ENCODE peak calls at places on chromosome 10, in four cellular contexts. One of them, this sample, is unnamed.

GRCh38 chr10:132094581-132095234 is 29.0 kb downstream of the JAKMIP3 start:
- DNase-seq in K562: no peak
- DNase-seq in transverse colon: no peak
- DNase-seq in spleen: no peak
- DNase-seq in this sample: no peak

GRCh38 chr10:113111900-113112853 is 162.1 kb downstream of the TCF7L2 start:
- DNase-seq in K562: no peak
- DNase-seq in transverse colon: peak
- DNase-seq in spleen: no peak
- DNase-seq in this sample: no peak

GRCh38 chr10:79181680-79182079 is 112.9 kb downstream of the ZMIZ1 start:
- DNase-seq in K562: no peak
- DNase-seq in transverse colon: no peak
- DNase-seq in spleen: no peak
- DNase-seq in this sample: no peak

GRCh38 chr10:87546971-87547413 is 42.3 kb downstream of the MINPP1 start:
- DNase-seq in K562: no peak
- DNase-seq in transverse colon: no peak
- DNase-seq in spleen: no peak
- DNase-seq in this sample: no peak

GRCh38 chr10:125396651-125397050 is 236.3 kb upstream of the CTBP2 start:
- DNase-seq in K562: no peak
- DNase-seq in transverse colon: no peak
- DNase-seq in spleen: no peak
- DNase-seq in this sample: no peak

GRCh38 chr10:69895759-69896158 is 94.1 kb downstream of the COL13A1 start:
- DNase-seq in K562: no peak
- DNase-seq in transverse colon: no peak
- DNase-seq in spleen: no peak
- DNase-seq in this sample: no peak

GRCh38 chr10:61832866-61833481 is 68.5 kb upstream of the ARID5B start:
- DNase-seq in K562: no peak
- DNase-seq in transverse colon: no peak
- DNase-seq in spleen: no peak
- DNase-seq in this sample: no peak

GRCh38 chr10:112461029-112461887 is 14.2 kb downstream of the VTI1A start:
- DNase-seq in K562: peak
- DNase-seq in transverse colon: no peak
- DNase-seq in spleen: no peak
- DNase-seq in this sample: no peak

GRCh38 chr10:111551001-111551400 is 474.2 kb downstream of the ADRA2A start:
- DNase-seq in K562: no peak
- DNase-seq in transverse colon: no peak
- DNase-seq in spleen: no peak
- DNase-seq in this sample: no peak

GRCh38 chr10:104548090-104548489 is 93.0 kb upstream of the SORCS3 start:
- DNase-seq in K562: peak
- DNase-seq in transverse colon: no peak
- DNase-seq in spleen: no peak
- DNase-seq in this sample: no peak

GRCh38 chr10:15311249-15311884 is 59.7 kb downstream of the FAM171A1 start:
- DNase-seq in K562: no peak
- DNase-seq in transverse colon: no peak
- DNase-seq in spleen: no peak
- DNase-seq in this sample: no peak

GRCh38 chr10:132449826-132450211 is 52.8 kb downstream of the PWWP2B start:
- DNase-seq in K562: no peak
- DNase-seq in transverse colon: no peak
- DNase-seq in spleen: peak
- DNase-seq in this sample: no peak

GRCh38 chr10:68095176-68095575 is 14.1 kb upstream of the MYPN start:
- DNase-seq in K562: no peak
- DNase-seq in transverse colon: no peak
- DNase-seq in spleen: no peak
- DNase-seq in this sample: no peak

GRCh38 chr10:91251430-91252056 is 31.1 kb downstream of the PCGF5 start:
- DNase-seq in K562: peak
- DNase-seq in transverse colon: peak
- DNase-seq in spleen: peak
- DNase-seq in this sample: peak

GRCh38 chr10:109591631-109592030 is 331.7 kb downstream of the XPNPEP1 start:
- DNase-seq in K562: no peak
- DNase-seq in transverse colon: no peak
- DNase-seq in spleen: no peak
- DNase-seq in this sample: no peak

GRCh38 chr10:3978174-3978573 is 193.2 kb upstream of the KLF6 start:
- DNase-seq in K562: no peak
- DNase-seq in transverse colon: no peak
- DNase-seq in spleen: no peak
- DNase-seq in this sample: no peak

GRCh38 chr10:91416339-91416868 is 6.3 kb downstream of the HECTD2 start:
- DNase-seq in K562: no peak
- DNase-seq in transverse colon: no peak
- DNase-seq in spleen: no peak
- DNase-seq in this sample: no peak

GRCh38 chr10:30088178-30088577 is 28.8 kb upstream of the JCAD start:
- DNase-seq in K562: no peak
- DNase-seq in transverse colon: no peak
- DNase-seq in spleen: no peak
- DNase-seq in this sample: no peak
- TF ChIP-seq CTCF in K562: no peak
- TF ChIP-seq CTCF in transverse colon: no peak
- TF ChIP-seq CTCF in spleen: no peak
- TF ChIP-seq CTCF in this sample: no peak

DNA sequence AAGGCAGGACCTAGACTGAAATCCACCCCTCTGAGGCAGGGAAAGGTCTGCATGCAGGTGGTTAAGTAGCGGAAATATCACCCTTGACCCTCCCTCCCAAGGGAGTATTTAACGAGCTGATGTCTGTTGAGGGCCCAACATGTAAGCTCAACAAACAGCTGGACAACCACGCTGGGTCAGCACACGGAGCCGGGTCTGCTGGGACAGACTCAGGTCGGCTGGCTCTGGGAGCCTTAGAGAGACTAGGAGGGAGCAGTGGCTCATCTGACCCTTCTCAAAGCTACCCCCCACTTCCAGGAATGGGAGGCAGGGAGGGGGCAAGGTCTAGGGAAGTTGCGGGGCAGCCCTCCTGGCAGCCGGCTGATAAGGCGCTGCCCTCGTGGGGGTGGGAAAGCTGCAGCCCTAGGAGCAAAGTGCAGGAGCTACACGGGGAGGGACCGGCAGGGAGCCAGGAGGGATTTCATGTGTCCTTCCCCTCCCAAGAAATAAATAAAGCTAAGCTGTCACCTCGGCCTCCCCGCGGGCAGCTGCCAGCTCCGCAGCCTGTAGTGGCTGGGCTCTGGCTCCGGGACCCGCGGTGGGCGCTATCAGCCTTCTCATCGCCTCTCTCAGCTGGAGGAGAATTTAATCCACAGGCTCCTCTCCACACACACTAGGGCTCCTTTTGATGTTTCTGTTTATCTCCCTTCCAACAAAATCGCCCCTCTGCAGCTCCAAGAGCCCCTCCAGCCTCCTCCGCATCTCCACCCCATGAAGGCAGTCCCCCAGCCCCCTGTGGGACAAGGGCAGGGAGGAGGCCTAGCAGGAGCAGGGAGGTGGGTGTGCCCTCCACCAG is 80.8 kb downstream of the C10orf105 start:
- DNase-seq in K562: peak
- DNase-seq in transverse colon: peak
- DNase-seq in spleen: peak
- DNase-seq in this sample: no peak
- TF ChIP-seq POLR2A in K562: peak
- TF ChIP-seq POLR2A in transverse colon: no peak
- TF ChIP-seq POLR2A in spleen: no peak
- TF ChIP-seq POLR2A in this sample: no peak

DNA sequence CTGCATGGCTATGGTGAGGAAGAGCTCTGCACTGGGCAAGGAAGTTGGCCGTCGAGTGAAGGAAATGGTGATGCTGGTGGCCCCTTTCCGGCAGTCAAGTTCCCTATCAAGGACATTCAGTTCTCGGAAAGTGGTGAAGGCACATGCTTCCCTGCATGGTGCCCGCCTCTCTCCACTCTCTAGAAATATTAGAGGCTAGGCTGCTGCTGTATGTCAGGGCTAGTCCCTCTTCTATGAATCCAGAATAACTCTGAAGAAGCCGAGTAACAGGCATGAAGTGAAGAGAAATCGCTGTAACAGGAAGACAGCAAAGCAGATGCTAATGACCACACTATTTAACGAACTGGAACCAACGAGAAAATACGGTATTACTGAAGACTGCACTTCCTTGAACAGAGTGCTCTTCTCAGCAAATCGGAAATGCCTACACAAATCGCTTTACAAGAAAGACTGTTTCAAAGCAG is 5.4 kb downstream of the IDI1 start:
- DNase-seq in K562: no peak
- DNase-seq in transverse colon: peak
- DNase-seq in spleen: peak
- DNase-seq in this sample: no peak
- TF ChIP-seq POLR2AphosphoS5 in K562: no peak
- TF ChIP-seq POLR2AphosphoS5 in transverse colon: peak
- TF ChIP-seq POLR2AphosphoS5 in spleen: peak
- TF ChIP-seq POLR2AphosphoS5 in this sample: no peak

GRCh38 chr10:96473866-96474265 is 39.9 kb downstream of the TLL2 start:
- DNase-seq in K562: no peak
- DNase-seq in transverse colon: no peak
- DNase-seq in spleen: no peak
- DNase-seq in this sample: no peak
- TF ChIP-seq CTCF in K562: no peak
- TF ChIP-seq CTCF in transverse colon: no peak
- TF ChIP-seq CTCF in spleen: no peak
- TF ChIP-seq CTCF in this sample: no peak

GRCh38 chr10:34812771-34813170 is 2.3 kb downstream of the PARD3 start:
- DNase-seq in K562: no peak
- DNase-seq in transverse colon: no peak
- DNase-seq in spleen: peak
- DNase-seq in this sample: no peak

GRCh38 chr10:34815174-34816066 is at the start of gene PARD3:
- DNase-seq in K562: peak
- DNase-seq in transverse colon: peak
- DNase-seq in spleen: peak
- DNase-seq in this sample: peak

GRCh38 chr10:34813626-34814227 is 1.4 kb downstream of the PARD3 start:
- DNase-seq in K562: no peak
- DNase-seq in transverse colon: peak
- DNase-seq in spleen: peak
- DNase-seq in this sample: no peak

GRCh38 chr10:34816067-34817002 is 1.2 kb upstream of the PARD3 start:
- DNase-seq in K562: no peak
- DNase-seq in transverse colon: peak
- DNase-seq in spleen: peak
- DNase-seq in this sample: peak

GRCh38 chr10:34814228-34815173 is 595 bp downstream of the PARD3 start:
- DNase-seq in K562: peak
- DNase-seq in transverse colon: peak
- DNase-seq in spleen: peak
- DNase-seq in this sample: peak
- TF ChIP-seq POLR2A in K562: no peak
- TF ChIP-seq POLR2A in transverse colon: no peak
- TF ChIP-seq POLR2A in spleen: no peak
- TF ChIP-seq POLR2A in this sample: no peak

This sample was measured in sigmoid colon.